ENCODE peak calls at places on chromosomes 5 and 9, in four cellular contexts. One of them, this sample, is unnamed.
A peak's percentile ranks its signal among the peaks of the same experiment; 100 is the strongest.

GRCh38 chr5:33736510-33736909 is 155.3 kb downstream of the ADAMTS12 start:
- DNase-seq in Kasumi-1: no peak
- DNase-seq in left lobe of liver: no peak
- DNase-seq in Calu3: no peak
- DNase-seq in this sample: no peak

GRCh38 chr9:136250676-136251075 is 5.1 kb upstream of the QSOX2 start:
- DNase-seq in Kasumi-1: no peak
- DNase-seq in left lobe of liver: no peak
- DNase-seq in Calu3: no peak
- DNase-seq in this sample: no peak

GRCh38 chr9:130508218-130508617 is 63.5 kb downstream of the ASS1 start:
- DNase-seq in Kasumi-1: no peak
- DNase-seq in left lobe of liver: no peak
- DNase-seq in Calu3: no peak
- DNase-seq in this sample: no peak

GRCh38 chr9:82504620-82505019 is 516.0 kb downstream of the SPATA31D1 start:
- DNase-seq in Kasumi-1: no peak
- DNase-seq in left lobe of liver: no peak
- DNase-seq in Calu3: no peak
- DNase-seq in this sample: no peak

GRCh38 chr5:42059291-42059690 is 134.2 kb downstream of the FBXO4 start:
- DNase-seq in Kasumi-1: no peak
- DNase-seq in left lobe of liver: no peak
- DNase-seq in Calu3: no peak
- DNase-seq in this sample: no peak

GRCh38 chr5:83785176-83785668 is 64.6 kb upstream of the HAPLN1 start:
- DNase-seq in Kasumi-1: no peak
- DNase-seq in left lobe of liver: no peak
- DNase-seq in Calu3: no peak
- DNase-seq in this sample: no peak

GRCh38 chr9:446074-446699 is 231.5 kb downstream of the DOCK8 start:
- DNase-seq in Kasumi-1: no peak
- DNase-seq in left lobe of liver: no peak
- DNase-seq in Calu3: no peak
- DNase-seq in this sample: no peak

GRCh38 chr5:139686919-139687421 is 38.8 kb downstream of the CXXC5 start:
- DNase-seq in Kasumi-1: no peak
- DNase-seq in left lobe of liver: peak; percentile 77
- DNase-seq in Calu3: no peak
- DNase-seq in this sample: no peak

GRCh38 chr9:108041551-108041950 is 552.0 kb upstream of the KLF4 start:
- DNase-seq in Kasumi-1: no peak
- DNase-seq in left lobe of liver: no peak
- DNase-seq in Calu3: no peak
- DNase-seq in this sample: no peak

GRCh38 chr5:53490747-53491146 is 10.3 kb downstream of the FST start:
- DNase-seq in Kasumi-1: no peak
- DNase-seq in left lobe of liver: no peak
- DNase-seq in Calu3: no peak
- DNase-seq in this sample: no peak